ENCODE peak calls at places on chromosomes 16 and 17, in six cellular contexts. I is AG08395; K is cardiac fibroblast; V is NCI-H2171 treated with DMSO at 0.1 percent for 48 hours; M is stimulated activated CD4-positive, alpha-beta T cell treated with anti-CD3 and anti-CD28 coated beads, Interleukin-2, amount 100 ng/mL, for 48 hours; A is left colon. W is an unnamed sample.

GRCh38 chr17:64296246-64296645 is 33.2 kb upstream of the TEX2 start:
- DNase-seq in I (no peak), K (no peak), V (no peak), M (no peak), A (no peak), W (no peak)

GRCh38 chr17:77471984-77472836 is 331.4 kb downstream of the SEC14L1 start:
- DNase-seq in I (peak), K (peak), V (peak), M (no peak), A (no peak), W (peak)

GRCh38 chr17:78223061-78223460 is 8.4 kb upstream of the TMEM235 start:
- DNase-seq in I (no peak), K (no peak), V (no peak), M (no peak), A (no peak), W (no peak)

GRCh38 chr16:1870365-1871082 is 1.4 kb downstream of the MEIOB start:
- DNase-seq in I (peak), K (peak), V (no peak), M (no peak), A (no peak), W (no peak)

GRCh38 chr17:76751416-76751993 is 13.6 kb downstream of the MFSD11 start:
- DNase-seq in I (no peak), K (no peak), V (no peak), M (no peak), A (no peak), W (no peak)

GRCh38 chr16:88785106-88785924 is at the start of gene PIEZO1:
- DNase-seq in I (peak), K (peak), V (no peak), M (peak), A (peak), W (peak)

GRCh38 chr17:57257911-57258885 is 1.9 kb downstream of the MSI2 start:
- DNase-seq in I (no peak), K (peak), V (peak), M (no peak), A (peak), W (no peak)

GRCh38 chr16:11306381-11306780 is 25.3 kb upstream of the PRM1 start:
- DNase-seq in I (no peak), K (no peak), V (no peak), M (no peak), A (no peak), W (no peak)

GRCh38 chr16:25872369-25873070 is 180.8 kb downstream of the HS3ST4 start:
- DNase-seq in I (no peak), K (no peak), V (no peak), M (no peak), A (no peak), W (no peak)

GRCh38 chr16:63983401-63983800 is 1138.5 kb downstream of the CDH11 start:
- DNase-seq in I (no peak), K (no peak), V (no peak), M (no peak), A (no peak), W (no peak)

GRCh38 chr16:80063028-80063767 is 462.7 kb upstream of the MAF start:
- DNase-seq in I (no peak), K (no peak), V (no peak), M (no peak), A (peak), W (no peak)

GRCh38 chr17:1621273-1621954 is 7.2 kb downstream of the SLC43A2 start:
- DNase-seq in I (no peak), K (no peak), V (peak), M (no peak), A (no peak), W (no peak)

GRCh38 chr17:43800736-43801135 is 20.5 kb downstream of the CFAP97D1 start:
- DNase-seq in I (no peak), K (no peak), V (no peak), M (no peak), A (no peak), W (peak)

GRCh38 chr17:36072431-36073121 is 8.5 kb downstream of the CCL18 start:
- DNase-seq in I (peak), K (peak), V (no peak), M (peak), A (peak), W (no peak)

GRCh38 chr17:75832652-75833400 is 11.4 kb downstream of the UNC13D start:
- DNase-seq in I (no peak), K (no peak), V (no peak), M (no peak), A (no peak), W (no peak)

GRCh38 chr17:3977387-3977786 is 13.2 kb upstream of the ATP2A3 start:
- DNase-seq in I (no peak), K (no peak), V (no peak), M (no peak), A (no peak), W (no peak)

GRCh38 chr17:64728041-64728695 is 66.1 kb upstream of the SMURF2 start:
- DNase-seq in I (no peak), K (peak), V (no peak), M (no peak), A (no peak), W (no peak)

GRCh38 chr16:76696876-76697275 is 419.7 kb downstream of the CNTNAP4 start:
- DNase-seq in I (no peak), K (no peak), V (no peak), M (no peak), A (no peak), W (no peak)

GRCh38 chr16:85148959-85149358 is 36.7 kb upstream of the CIBAR2 start:
- DNase-seq in I (peak), K (peak), V (peak), M (no peak), A (no peak), W (no peak)

GRCh38 chr17:31320231-31320630 is 1.2 kb downstream of the EVI2A start:
- DNase-seq in I (no peak), K (no peak), V (no peak), M (no peak), A (no peak), W (no peak)

GRCh38 chr16:66843191-66843590 is 1.0 kb upstream of the CA7 start:
- DNase-seq in I (no peak), K (no peak), V (no peak), M (no peak), A (no peak), W (no peak)

GRCh38 chr16:49483651-49484451 is 110.2 kb downstream of the C16orf78 start:
- DNase-seq in I (no peak), K (no peak), V (no peak), M (no peak), A (no peak), W (no peak)

GRCh38 chr17:37300683-37301082 is 75.1 kb upstream of the C17orf78 start:
- DNase-seq in I (no peak), K (no peak), V (no peak), M (no peak), A (no peak), W (peak)

GRCh38 chr17:60647705-60648104 is 29.9 kb upstream of the BCAS3 start:
- DNase-seq in I (no peak), K (no peak), V (no peak), M (no peak), A (no peak), W (no peak)

GRCh38 chr17:80917716-80918560 is 73.7 kb upstream of the CHMP6 start:
- DNase-seq in I (no peak), K (no peak), V (no peak), M (no peak), A (no peak), W (no peak)

GRCh38 chr16:69150146-69150865 is 17.9 kb downstream of the UTP4 start:
- DNase-seq in I (peak), K (peak), V (peak), M (peak), A (peak), W (peak)

GRCh38 chr16:74505011-74505410 is 83.7 kb upstream of the CLEC18B start:
- DNase-seq in I (no peak), K (no peak), V (no peak), M (no peak), A (no peak), W (no peak)

GRCh38 chr16:71352963-71353460 is 5.5 kb upstream of the CALB2 start:
- DNase-seq in I (no peak), K (no peak), V (no peak), M (no peak), A (no peak), W (no peak)

GRCh38 chr16:82880361-82880760 is 253.6 kb downstream of the CDH13 start:
- DNase-seq in I (no peak), K (peak), V (no peak), M (no peak), A (no peak), W (no peak)

GRCh38 chr17:4850236-4850635 is 17.1 kb downstream of the MINK1 start:
- DNase-seq in I (no peak), K (no peak), V (no peak), M (no peak), A (peak), W (no peak)

GRCh38 chr16:58503863-58504688 is 4.1 kb downstream of the NDRG4 start:
- DNase-seq in I (no peak), K (no peak), V (no peak), M (no peak), A (no peak), W (no peak)

GRCh38 chr17:49227436-49228261 is 2.9 kb downstream of the PHOSPHO1 start:
- DNase-seq in I (peak), K (peak), V (peak), M (peak), A (peak), W (peak)

GRCh38 chr16:87240211-87241134 is 76.7 kb downstream of the C16orf95 start:
- DNase-seq in I (peak), K (no peak), V (no peak), M (no peak), A (no peak), W (no peak)

GRCh38 chr17:43998552-43998951 is 5.9 kb upstream of the NAGS start:
- DNase-seq in I (no peak), K (peak), V (no peak), M (no peak), A (no peak), W (no peak)

GRCh38 chr16:22297871-22298733 is 893 bp downstream of the POLR3E start:
- DNase-seq in I (peak), K (peak), V (peak), M (peak), A (peak), W (peak)

GRCh38 chr17:35786941-35787432 is 8.5 kb downstream of the MMP28 start:
- DNase-seq in I (no peak), K (no peak), V (peak), M (no peak), A (no peak), W (no peak)

GRCh38 chr17:60335289-60335688 is 56.6 kb downstream of the USP32 start:
- DNase-seq in I (no peak), K (no peak), V (no peak), M (no peak), A (no peak), W (no peak)

GRCh38 chr16:10922328-10923145 is 19.7 kb downstream of the DEXI start:
- DNase-seq in I (peak), K (peak), V (no peak), M (no peak), A (no peak), W (no peak)

GRCh38 chr17:81608605-81609004 is 28.3 kb downstream of the NPLOC4 start:
- DNase-seq in I (no peak), K (no peak), V (no peak), M (no peak), A (no peak), W (no peak)

W was measured in midbrain.